ENCODE peak calls at places on chromosomes 3 and 15, in four cellular contexts. P is WERI-Rb-1, T is suprapubic skin, D is Panc1. J is an unnamed sample.

GRCh38 chr15:20340931-20341661 is 200.5 kb downstream of the GOLGA6L6 start:
- DNase-seq in D (no peak), T (peak; percentile 97), P (peak; percentile 44), J (peak; percentile 100)

GRCh38 chr3:104909721-104910120 is 457.0 kb upstream of the ALCAM start:
- DNase-seq in T (no peak), P (no peak), D (no peak), J (no peak)

GRCh38 chr3:61537366-61537765 is 24.0 kb upstream of the PTPRG start:
- DNase-seq in T (no peak), P (no peak), D (no peak), J (no peak)

GRCh38 chr15:96360581-96361308 is 30.2 kb downstream of the NR2F2 start:
- DNase-seq in D (no peak), P (no peak), T (no peak), J (peak; percentile 66)

GRCh38 chr3:103609472-103609871 is 1174.7 kb downstream of the ZPLD1 start:
- DNase-seq in T (no peak), D (no peak), P (no peak), J (no peak)

GRCh38 chr3:196757876-196758739 is 18.5 kb downstream of the PAK2 start:
- DNase-seq in D (peak; percentile 38), P (no peak), T (no peak), J (no peak)

GRCh38 chr3:47260605-47261004 is 22.0 kb downstream of the KIF9 start:
- DNase-seq in P (no peak), T (no peak), D (no peak), J (no peak)

GRCh38 chr3:190183121-190183520 is 62.4 kb upstream of the P3H2 start:
- DNase-seq in T (no peak), P (no peak), D (peak; percentile 87), J (no peak)

GRCh38 chr3:166829896-166830295 is 550.2 kb downstream of the ZBBX start:
- DNase-seq in P (no peak), D (no peak), T (no peak), J (no peak)

GRCh38 chr3:32203854-32204253 is 34.6 kb upstream of the CMTM8 start:
- DNase-seq in P (no peak), D (no peak), T (no peak), J (no peak)

GRCh38 chr3:170089862-170090600 is 52.2 kb downstream of the GPR160 start:
- DNase-seq in T (no peak), P (no peak), D (no peak), J (no peak)

GRCh38 chr3:88078930-88079329 is 19.9 kb downstream of the ZNF654 start:
- DNase-seq in D (no peak), T (no peak), P (no peak), J (no peak)

GRCh38 chr15:49343546-49343945 is 79.5 kb upstream of the FGF7 start:
- DNase-seq in P (no peak), D (no peak), T (no peak), J (no peak)

GRCh38 chr3:179526989-179527391 is 35.7 kb upstream of the ACTL6A start:
- DNase-seq in T (no peak), D (no peak), P (no peak), J (no peak)

GRCh38 chr3:55333041-55333440 is 154.1 kb downstream of the WNT5A start:
- DNase-seq in D (no peak), P (no peak), T (no peak), J (no peak)

GRCh38 chr3:153462550-153462949 is 300.5 kb downstream of the RAP2B start:
- DNase-seq in T (no peak), P (no peak), D (no peak), J (no peak)

GRCh38 chr3:13673207-13673606 is 124.3 kb downstream of the FBLN2 start:
- DNase-seq in D (no peak), T (no peak), P (no peak), J (no peak)

GRCh38 chr15:50164458-50164857 is 17.5 kb upstream of the SLC27A2 start:
- DNase-seq in P (no peak), T (no peak), D (no peak), J (no peak)

GRCh38 chr3:143306419-143306818 is 186.8 kb downstream of the CHST2 start:
- DNase-seq in P (no peak), D (no peak), T (no peak), J (no peak)

GRCh38 chr15:100881573-100882336 is 2.1 kb downstream of the ALDH1A3 start:
- DNase-seq in T (no peak), D (no peak), P (no peak), J (no peak)

GRCh38 chr3:68666409-68667193 is 265.7 kb downstream of the TAFA4 start:
- DNase-seq in P (no peak), T (no peak), D (no peak), J (no peak)

GRCh38 chr3:57605683-57606082 is 8.5 kb upstream of the ARF4 start:
- DNase-seq in T (no peak), D (no peak), P (no peak), J (no peak)

DNA sequence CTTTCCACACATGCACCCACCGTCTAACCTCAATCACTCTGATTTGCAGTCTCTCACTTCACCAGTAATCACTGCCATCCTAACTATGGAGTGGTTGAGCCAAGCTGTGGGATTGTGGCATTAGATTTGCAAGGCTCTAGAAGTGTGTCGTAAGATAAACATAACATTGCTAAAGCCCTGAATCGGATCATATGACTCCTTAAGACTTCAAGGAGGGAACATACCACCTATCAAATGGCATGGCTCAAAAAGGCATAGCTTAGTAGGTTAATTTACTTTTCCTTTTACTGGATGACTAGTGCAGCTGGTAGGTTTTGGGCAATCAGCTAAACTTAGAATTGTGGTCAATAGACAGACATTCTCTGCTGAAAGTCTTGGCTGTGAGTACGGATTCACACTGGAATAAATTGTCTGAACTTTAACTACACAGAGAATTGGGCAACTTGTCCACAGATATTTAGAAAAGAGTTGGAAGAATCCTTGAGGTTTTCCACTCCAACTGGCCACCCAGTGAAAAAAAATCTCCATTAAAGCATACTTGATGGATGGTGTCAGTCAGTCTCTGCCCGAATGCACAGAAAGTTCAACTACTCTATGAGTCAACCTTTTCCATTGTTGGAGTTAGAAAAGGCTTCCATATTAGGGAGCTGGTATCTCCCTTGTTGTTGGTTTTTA is 476.7 kb upstream of the CBLB start:
- DNase-seq in D (no peak), T (no peak), P (no peak), J (no peak)
- TF ChIP-seq CTCF in D (no peak), T (no peak), P (no peak), J (no peak)

DNA sequence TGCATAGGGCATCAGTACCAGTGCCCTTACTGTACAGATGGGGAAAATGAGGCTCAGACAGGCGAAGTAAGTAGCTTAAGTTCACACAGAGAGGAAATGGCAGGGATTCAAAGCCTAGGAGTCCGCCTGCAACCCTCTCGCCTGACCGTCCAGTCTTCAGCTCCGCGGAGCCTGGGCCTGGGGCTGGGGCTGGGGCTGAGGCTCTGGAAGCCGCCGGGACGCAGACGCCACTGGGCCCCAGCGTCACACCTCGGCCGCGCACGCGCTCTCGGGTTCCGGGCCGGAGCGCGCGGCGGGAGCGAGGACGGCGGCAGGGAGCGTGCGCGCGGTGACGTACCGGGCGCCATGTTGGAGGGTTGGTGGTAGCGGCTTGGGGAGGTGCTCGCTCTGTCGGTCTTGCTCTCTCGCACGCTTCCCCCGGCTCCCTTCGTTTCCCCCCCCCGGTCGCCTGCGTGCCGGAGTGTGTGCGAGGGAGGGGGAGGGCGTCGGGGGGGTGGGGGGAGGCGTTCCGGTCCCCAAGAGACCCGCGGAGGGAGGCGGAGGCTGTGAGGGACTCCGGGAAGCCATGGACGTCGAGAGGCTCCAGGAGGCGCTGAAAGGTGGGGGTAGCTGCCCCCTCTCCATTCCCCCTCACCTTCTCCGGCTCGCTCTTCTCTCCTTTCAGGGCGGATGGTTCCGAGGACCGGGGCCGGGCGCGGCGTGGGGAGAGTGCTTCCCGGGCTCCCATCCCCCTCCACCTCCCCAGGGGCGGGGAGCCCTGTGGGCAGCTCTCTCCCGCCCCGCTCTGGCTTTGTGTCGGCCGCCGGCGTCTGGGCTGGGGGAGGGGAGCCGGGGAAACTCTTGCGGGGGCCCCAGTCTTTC is at the start of gene PPP4R2:
- DNase-seq in P (peak; percentile 89), D (no peak), T (peak; percentile 89), J (peak; percentile 94)
- TF ChIP-seq CTCF in P (peak; percentile 7), D (no peak), T (no peak), J (no peak)

DNA sequence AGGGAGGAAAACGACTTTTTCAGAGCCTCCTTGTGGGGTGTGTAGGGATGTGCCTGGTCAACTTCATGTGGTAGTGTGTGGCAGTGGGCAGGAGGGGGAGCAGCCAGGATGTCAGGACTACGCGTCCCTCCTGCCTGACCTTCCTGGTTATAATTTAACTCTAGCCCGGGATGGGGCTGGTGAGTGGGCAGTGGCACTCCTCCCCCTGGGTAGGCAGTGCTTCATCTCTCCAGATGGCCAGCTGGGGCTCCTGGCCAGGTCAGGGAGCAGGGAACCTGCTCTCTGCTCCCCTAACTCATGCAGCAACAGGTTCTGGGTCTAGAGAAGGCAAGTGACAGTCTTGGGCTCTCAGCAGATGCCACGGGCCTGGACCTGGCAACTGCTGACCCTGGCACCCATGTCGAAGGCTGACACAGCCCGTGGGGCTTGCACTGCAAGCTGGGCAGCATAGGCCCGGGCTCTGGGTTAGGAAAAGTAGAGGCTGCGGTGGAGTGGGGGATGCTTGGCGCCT is 2.6 kb downstream of the ITIH4 start:
- DNase-seq in T (no peak), D (no peak), P (no peak), J (no peak)
- TF ChIP-seq CTCF in T (no peak), D (no peak), P (peak; percentile 18), J (no peak)

GRCh38 chr3:141427764-141428163 is 59.1 kb upstream of the RASA2 start:
- DNase-seq in T (no peak), D (no peak), P (peak; percentile 65), J (no peak)

GRCh38 chr3:141422961-141423582 is 54.8 kb downstream of the ZBTB38 start:
- DNase-seq in T (no peak), D (no peak), P (no peak), J (no peak)

GRCh38 chr3:141425523-141426233 is 57.4 kb downstream of the ZBTB38 start:
- DNase-seq in P (no peak), D (no peak), T (no peak), J (peak; percentile 58)

GRCh38 chr3:141429371-141430035 is 57.3 kb upstream of the RASA2 start:
- DNase-seq in P (peak; percentile 15), D (no peak), T (no peak), J (peak; percentile 34)

GRCh38 chr3:141426404-141427034 is 58.2 kb downstream of the ZBTB38 start:
- DNase-seq in D (no peak), T (peak; percentile 87), P (peak; percentile 94), J (peak; percentile 49)
- TF ChIP-seq CTCF in D (no peak), T (no peak), P (no peak), J (no peak)